ENCODE peak calls at places on chromosomes 13 and 19, in seven cellular contexts. A is sigmoid colon; X is AG04450; T is activated B cell treated with CpG ODN at 0.5 μM for 24 hours; O is CD4-positive, alpha-beta T cell; M is cardiac muscle cell; H is HFFc6. E is an unnamed sample.

GRCh38 chr13:31204592-31204991 is 4.8 kb downstream of the B3GLCT start:
- DNase-seq in O (no peak), A (no peak), X (no peak), M (no peak), H (peak), T (no peak), E (no peak)

GRCh38 chr19:5743640-5744039 is 23.2 kb downstream of the CATSPERD start:
- DNase-seq in A (no peak), M (no peak), T (no peak), X (no peak), O (no peak), H (peak), E (no peak)

GRCh38 chr19:2083174-2083854 is 12.8 kb downstream of the MOB3A start:
- DNase-seq in H (no peak), O (peak), M (no peak), T (no peak), X (no peak), A (peak), E (no peak)

GRCh38 chr13:32811297-32811800 is 204.9 kb upstream of the KL start:
- DNase-seq in H (peak), O (no peak), M (no peak), T (no peak), X (no peak), A (no peak), E (no peak)

GRCh38 chr13:113792821-113793717 is 34.0 kb downstream of the TMEM255B start:
- DNase-seq in A (no peak), M (no peak), X (no peak), O (no peak), T (no peak), H (no peak), E (no peak)

GRCh38 chr19:16033721-16034120 is 42.6 kb upstream of the TPM4 start:
- DNase-seq in T (no peak), X (no peak), H (no peak), A (peak), M (no peak), O (no peak), E (no peak)

GRCh38 chr13:39527961-39528720 is 74.9 kb downstream of the LHFPL6 start:
- DNase-seq in T (no peak), X (peak), H (peak), M (no peak), A (no peak), O (no peak), E (no peak)

GRCh38 chr13:49218493-49219051 is 1.6 kb upstream of the MLNR start:
- DNase-seq in X (no peak), T (no peak), H (no peak), M (peak), O (no peak), A (no peak), E (no peak)

DNA sequence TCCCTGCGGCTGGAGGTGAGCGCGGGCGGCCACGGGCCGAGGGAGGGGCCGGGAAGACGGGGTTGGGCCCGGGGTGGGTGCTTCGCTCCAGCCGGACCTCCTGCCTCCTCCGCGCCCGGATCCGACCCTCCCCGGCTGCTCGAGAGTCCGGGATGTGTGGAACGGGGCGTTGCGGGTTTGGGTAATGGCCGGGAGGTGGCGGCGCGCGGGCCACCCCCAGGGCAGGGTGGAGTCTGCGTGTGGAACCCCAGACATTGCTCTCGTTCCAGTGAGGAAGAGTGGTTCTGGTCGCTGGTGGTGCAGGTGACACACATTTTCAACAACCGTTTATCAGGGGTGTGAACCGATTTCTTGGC is 38.8 kb downstream of the ARHGEF7 start:
- DNase-seq in X (no peak), H (no peak), O (peak), A (peak), T (no peak), M (no peak), E (no peak)
- TF ChIP-seq CTCF in X (peak), H (peak), O (peak), A (peak), T (no peak), M (peak), E (no peak)

DNA sequence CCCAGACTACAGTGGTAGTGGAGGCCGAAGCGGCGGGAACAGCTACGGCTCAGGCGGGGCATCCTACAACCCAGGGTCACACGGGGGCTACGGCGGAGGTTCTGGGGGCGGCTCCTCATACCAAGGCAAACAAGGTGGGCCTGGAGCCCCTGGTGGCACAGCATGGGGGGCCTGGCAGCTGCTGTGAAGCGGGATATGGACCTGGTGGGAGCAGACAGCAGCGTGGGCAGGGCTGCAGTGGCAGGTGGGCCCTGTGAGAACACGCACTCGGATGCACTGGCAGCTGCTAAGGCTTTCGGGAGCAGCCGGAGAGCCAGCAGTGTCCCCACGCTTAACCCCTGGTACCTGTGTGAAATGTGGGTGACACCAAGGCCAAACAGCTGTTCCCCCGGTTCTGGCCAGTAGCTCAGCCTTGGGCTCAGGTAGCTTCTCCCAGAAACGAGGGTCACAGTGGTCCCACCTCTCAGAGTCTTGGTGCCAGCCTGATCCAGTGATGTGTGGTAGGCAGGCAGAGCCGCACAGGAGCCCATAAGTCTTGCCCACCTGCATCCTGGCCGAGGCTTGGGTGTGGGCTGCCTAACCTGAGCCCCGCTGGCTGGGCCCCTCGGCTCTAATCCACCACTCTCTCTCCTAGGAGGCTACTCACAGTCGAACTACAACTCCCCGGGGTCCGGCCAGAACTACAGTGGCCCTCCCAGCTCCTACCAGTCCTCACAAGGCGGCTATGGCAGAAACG is 12.5 kb upstream of the QTRT1 start:
- DNase-seq in X (no peak), O (no peak), A (no peak), M (no peak), T (no peak), H (no peak), E (no peak)
- TF ChIP-seq CTCF in X (no peak), O (no peak), A (no peak), M (no peak), T (no peak), H (no peak), E (no peak)

GRCh38 chr19:18020212-18021067 is 12.5 kb downstream of the ARRDC2 start:
- DNase-seq in H (no peak), M (no peak), O (no peak), A (peak), X (no peak), T (no peak), E (no peak)
- TF ChIP-seq CTCF in H (no peak), M (no peak), O (no peak), A (no peak), X (no peak), T (no peak), E (no peak)

DNA sequence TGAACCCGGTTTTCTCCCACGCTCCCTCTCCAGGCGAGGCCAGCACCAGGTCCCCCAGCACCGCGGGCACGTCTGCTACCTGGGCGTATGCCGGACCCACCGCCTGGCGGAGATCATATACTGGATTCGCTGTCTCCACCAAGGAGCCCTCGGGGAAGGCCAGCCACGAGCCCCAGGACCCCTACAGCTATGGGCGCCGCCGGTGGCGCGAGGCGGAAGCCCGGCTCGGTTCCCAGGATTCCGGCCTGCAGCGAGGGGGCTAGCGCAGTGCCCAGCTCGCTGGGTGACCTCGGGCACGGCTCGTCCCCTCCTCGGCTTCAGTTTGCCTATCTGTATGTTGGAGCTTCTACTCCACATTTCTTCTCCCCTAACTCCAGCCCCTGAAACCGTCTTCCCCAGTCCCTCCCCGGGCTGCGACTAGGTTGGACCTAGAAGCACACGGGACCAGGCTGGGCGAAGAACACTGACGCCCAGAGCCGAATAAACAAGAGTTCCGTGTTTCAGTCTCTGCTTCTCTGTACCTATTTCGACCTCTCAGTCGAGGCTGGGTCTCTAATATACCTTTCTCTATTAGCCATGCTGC is 752 bp upstream of the CPT1C start:
- DNase-seq in X (no peak), T (no peak), H (no peak), M (no peak), A (no peak), O (no peak), E (no peak)
- TF ChIP-seq CTCF in X (no peak), T (no peak), H (peak), M (no peak), A (no peak), O (peak), E (peak)

GRCh38 chr19:39128511-39129079 is 3.0 kb downstream of the PAK4 start:
- DNase-seq in O (no peak), H (no peak), X (no peak), A (no peak), T (no peak), M (no peak), E (no peak)
- TF ChIP-seq CTCF in O (no peak), H (peak), X (no peak), A (no peak), T (no peak), M (peak), E (peak)